ENCODE peak calls at places on chromosomes 7 and 10, in five cellular contexts. N is uterus, V is heart left ventricle, Q is GM23338, P is HAP-1. K is an unnamed sample.

GRCh38 chr7:103031781-103032180 is 42.8 kb downstream of the FBXL13 start:
- DNase-seq in N (no peak), V (no peak), Q (no peak), P (no peak), K (no peak)

GRCh38 chr7:99860281-99861127 is 16.3 kb downstream of the OR2AE1 start:
- DNase-seq in N (no peak), V (no peak), Q (no peak), P (no peak), K (peak; percentile 62)

GRCh38 chr10:28480566-28480965 is 52.4 kb upstream of the WAC start:
- DNase-seq in N (no peak), V (no peak), Q (no peak), P (no peak), K (no peak)

GRCh38 chr10:125028291-125028867 is 86.5 kb downstream of the ZRANB1 start:
- DNase-seq in N (no peak), V (peak; percentile 13), Q (no peak), P (peak; percentile 77), K (no peak)

GRCh38 chr7:30755384-30756154 is 3.6 kb downstream of the INMT start:
- DNase-seq in N (peak; percentile 71), V (peak; percentile 81), Q (no peak), P (no peak), K (peak; percentile 73)

GRCh38 chr7:154241988-154242387 is 189.8 kb downstream of the DPP6 start:
- DNase-seq in N (no peak), V (no peak), Q (no peak), P (no peak), K (no peak)

GRCh38 chr10:85420501-85421191 is 945.9 kb downstream of the GRID1 start:
- DNase-seq in N (no peak), V (no peak), Q (peak; percentile 69), P (no peak), K (no peak)

GRCh38 chr7:145902123-145902522 is 214.5 kb upstream of the CNTNAP2 start:
- DNase-seq in N (no peak), V (no peak), Q (peak; percentile 17), P (no peak), K (no peak)

GRCh38 chr10:14510346-14510745 is 179.6 kb upstream of the FRMD4A start:
- DNase-seq in N (no peak), V (no peak), Q (no peak), P (no peak), K (no peak)

GRCh38 chr7:5705318-5705717 is 76.1 kb downstream of the RNF216 start:
- DNase-seq in N (no peak), V (no peak), Q (no peak), P (no peak), K (no peak)

GRCh38 chr7:118477026-118477425 is 252.5 kb downstream of the ANKRD7 start:
- DNase-seq in N (no peak), V (no peak), Q (no peak), P (no peak), K (no peak)

GRCh38 chr10:25068152-25069058 is 52.0 kb downstream of the THNSL1 start:
- DNase-seq in N (no peak), V (no peak), Q (peak; percentile 76), P (peak; percentile 72), K (no peak)
- H3K27me3 ChIP-seq in N (no peaks in the 10 kb centered on the region), V (no peaks in the 10 kb centered on the region), Q (peaks cover 81% of the 10 kb centered on the region), P (no peaks in the 10 kb centered on the region), K (no peaks in the 10 kb centered on the region)

GRCh38 chr10:71589617-71590551 is 129.7 kb downstream of the C10orf105 start:
- DNase-seq in N (no peak), V (no peak), Q (no peak), P (no peak), K (no peak)
- H3K27me3 ChIP-seq in N (no peaks in the 10 kb centered on the region), V (no peaks in the 10 kb centered on the region), Q (no peaks in the 10 kb centered on the region), P (peaks cover 2% of the 10 kb centered on the region), K (no peaks in the 10 kb centered on the region)

GRCh38 chr10:78956391-78956790 is 112.4 kb upstream of the ZMIZ1 start:
- DNase-seq in N (no peak), V (no peak), Q (no peak), P (no peak), K (no peak)

GRCh38 chr10:78953124-78954008 is 115.4 kb upstream of the ZMIZ1 start:
- DNase-seq in N (peak; percentile 72), V (peak; percentile 61), Q (no peak), P (no peak), K (no peak)

GRCh38 chr10:78954009-78954297 is 114.8 kb upstream of the ZMIZ1 start:
- DNase-seq in N (no peak), V (no peak), Q (no peak), P (no peak), K (no peak)

GRCh38 chr10:78954701-78955100 is 114.1 kb upstream of the ZMIZ1 start:
- DNase-seq in N (no peak), V (no peak), Q (no peak), P (no peak), K (no peak)

GRCh38 chr10:78955206-78955605 is 113.6 kb upstream of the ZMIZ1 start:
- DNase-seq in N (no peak), V (no peak), Q (no peak), P (no peak), K (no peak)
- H3K27me3 ChIP-seq in N (no peaks in the 10 kb centered on the region), V (no peaks in the 10 kb centered on the region), Q (no peaks in the 10 kb centered on the region), P (no peaks in the 10 kb centered on the region), K (no peaks in the 10 kb centered on the region)

DNA sequence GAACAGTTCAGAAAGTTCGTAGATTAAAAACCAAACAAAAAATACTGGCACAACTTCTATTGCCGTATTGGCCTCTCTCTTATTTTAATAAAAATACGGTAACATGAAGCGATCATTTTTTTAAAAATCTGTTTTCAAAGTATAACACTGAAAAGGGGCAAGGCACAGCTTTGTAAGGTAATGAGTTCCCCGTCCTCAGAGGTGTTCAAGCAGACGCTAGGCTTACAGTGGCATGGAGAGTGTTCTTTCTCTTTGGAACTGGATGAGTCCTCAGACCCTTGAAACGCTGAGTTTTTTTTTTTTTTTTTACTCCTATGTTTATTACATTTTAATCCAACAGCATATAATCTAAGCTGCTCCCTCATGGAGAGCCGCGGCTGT is 7.8 kb downstream of the EN2 start:
- DNase-seq in N (no peak), V (no peak), Q (no peak), P (no peak), K (no peak)
- H3K27me3 ChIP-seq in N (peaks cover 99% of the 10 kb centered on the region), V (peaks cover 98% of the 10 kb centered on the region), Q (peaks cover 100% of the 10 kb centered on the region), P (no peaks in the 10 kb centered on the region), K (peaks cover 67% of the 10 kb centered on the region)

GRCh38 chr7:157024716-157025115 is 14.3 kb upstream of the MNX1 start:
- DNase-seq in N (no peak), V (no peak), Q (no peak), P (no peak), K (no peak)
- H3K27me3 ChIP-seq in N (peaks cover 61% of the 10 kb centered on the region), V (peaks cover 63% of the 10 kb centered on the region), Q (peaks cover 81% of the 10 kb centered on the region), P (peaks cover 38% of the 10 kb centered on the region), K (peaks cover 26% of the 10 kb centered on the region)

DNA sequence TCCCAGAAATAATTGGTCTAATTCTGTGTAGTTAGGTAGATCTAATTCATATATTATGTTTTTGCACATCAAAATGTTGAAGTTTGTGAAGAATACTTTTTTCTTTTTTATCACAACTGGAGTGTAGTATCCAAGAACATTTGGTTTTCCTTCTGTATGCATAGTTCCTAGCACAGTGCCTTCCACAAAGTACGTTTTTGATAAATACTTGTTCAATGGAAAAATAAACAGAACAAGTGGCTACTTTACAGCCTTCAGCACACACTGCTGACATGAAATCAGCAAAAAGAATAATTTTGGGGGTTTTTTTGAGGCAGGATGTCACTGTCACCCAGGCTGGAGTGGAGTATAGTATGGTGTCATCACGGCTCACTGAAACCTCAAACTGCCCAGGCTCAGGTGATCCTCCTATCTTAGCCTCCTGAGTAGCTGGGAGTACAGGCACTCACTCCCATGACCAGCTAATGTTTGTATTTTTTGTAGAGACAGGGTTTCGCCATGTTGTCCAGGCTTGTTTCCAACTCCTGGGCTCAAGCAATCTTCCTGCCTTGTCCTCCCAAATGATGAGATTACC is 27.9 kb downstream of the TARP start:
- DNase-seq in N (no peak), V (no peak), Q (no peak), P (no peak), K (no peak)
- H3K27me3 ChIP-seq in N (no peaks in the 10 kb centered on the region), V (no peaks in the 10 kb centered on the region), Q (no peaks in the 10 kb centered on the region), P (no peaks in the 10 kb centered on the region), K (no peaks in the 10 kb centered on the region)

GRCh38 chr10:118590334-118590733 is 5.1 kb downstream of the PRLHR start:
- DNase-seq in N (no peak), V (no peak), Q (no peak), P (no peak), K (no peak)
- H3K27me3 ChIP-seq in N (no peaks in the 10 kb centered on the region), V (peaks cover 28% of the 10 kb centered on the region), Q (peaks cover 29% of the 10 kb centered on the region), P (no peaks in the 10 kb centered on the region), K (peaks cover 6% of the 10 kb centered on the region)

GRCh38 chr10:100746413-100746931 is 1.1 kb downstream of the PAX2 start:
- DNase-seq in N (no peak), V (no peak), Q (no peak), P (no peak), K (no peak)
- H3K27me3 ChIP-seq in N (peaks cover 90% of the 10 kb centered on the region), V (peaks cover 100% of the 10 kb centered on the region), Q (peaks cover 99% of the 10 kb centered on the region), P (peaks cover 91% of the 10 kb centered on the region), K (peaks cover 77% of the 10 kb centered on the region)

GRCh38 chr10:67518756-67519155 is 177.2 kb downstream of the CTNNA3 start:
- DNase-seq in N (no peak), V (no peak), Q (no peak), P (no peak), K (no peak)
- H3K27me3 ChIP-seq in N (no peaks in the 10 kb centered on the region), V (no peaks in the 10 kb centered on the region), Q (no peaks in the 10 kb centered on the region), P (no peaks in the 10 kb centered on the region), K (no peaks in the 10 kb centered on the region)